ENCODE peak calls at places on chromosomes 1 and 21, in eight cellular contexts. X, P, M, Z, U, C, E and R are unnamed samples.

GRCh38 chr21:38228115-38228514 is 28.7 kb upstream of the KCNJ15 start:
- DNase-seq in X (no peak), P (no peak), M (no peak), Z (no peak), U (no peak), C (no peak), E (no peak), R (no peak)

GRCh38 chr21:14356771-14357170 is 26.2 kb downstream of the HSPA13 start:
- DNase-seq in X (no peak), P (no peak), M (no peak), Z (no peak), U (no peak), C (no peak), E (no peak), R (no peak)

GRCh38 chr1:117661027-117661426 is 55.2 kb downstream of the TENT5C start:
- DNase-seq in X (no peak), P (no peak), M (no peak), Z (no peak), U (no peak), C (no peak), E (no peak), R (no peak)

GRCh38 chr1:147833231-147833840 is 69.3 kb upstream of the GJA8 start:
- DNase-seq in X (no peak), P (no peak), M (no peak), Z (no peak), U (no peak), C (no peak), E (no peak), R (no peak)

GRCh38 chr21:35023396-35024070 is 25.6 kb downstream of the RUNX1 start:
- DNase-seq in X (no peak), P (no peak), M (no peak), Z (no peak), U (no peak), C (no peak), E (no peak), R (no peak)

GRCh38 chr1:208150810-208151458 is 93.2 kb downstream of the PLXNA2 start:
- DNase-seq in X (no peak), P (no peak), M (no peak), Z (no peak), U (no peak), C (no peak), E (no peak), R (peak)

GRCh38 chr1:113929750-113930498 is 800 bp downstream of the HIPK1 start:
- DNase-seq in X (peak), P (peak), M (peak), Z (peak), U (peak), C (no peak), E (peak), R (peak)

GRCh38 chr21:45453308-45453950 is 48.5 kb downstream of the COL18A1 start:
- DNase-seq in X (no peak), P (no peak), M (no peak), Z (no peak), U (no peak), C (no peak), E (no peak), R (no peak)

GRCh38 chr1:230350208-230350921 is 75.8 kb downstream of the PGBD5 start:
- DNase-seq in X (no peak), P (no peak), M (no peak), Z (peak), U (no peak), C (no peak), E (peak), R (no peak)

GRCh38 chr1:230568008-230568407 is 74.3 kb upstream of the COG2 start:
- DNase-seq in X (no peak), P (no peak), M (no peak), Z (no peak), U (no peak), C (no peak), E (peak), R (no peak)

GRCh38 chr1:225691377-225691776 is 38.5 kb upstream of the ENAH start:
- DNase-seq in X (no peak), P (no peak), M (no peak), Z (no peak), U (no peak), C (peak), E (peak), R (no peak)

GRCh38 chr1:111515291-111516007 is 12.0 kb upstream of the ADORA3 start:
- DNase-seq in X (peak), P (peak), M (no peak), Z (peak), U (peak), C (no peak), E (peak), R (peak)

GRCh38 chr1:82525378-82525777 is 724.6 kb downstream of the ADGRL2 start:
- DNase-seq in X (no peak), P (no peak), M (no peak), Z (no peak), U (no peak), C (no peak), E (no peak), R (no peak)

GRCh38 chr1:31579374-31579773 is 3.1 kb downstream of the TINAGL1 start:
- DNase-seq in X (no peak), P (no peak), M (no peak), Z (peak), U (peak), C (no peak), E (no peak), R (no peak)

DNA sequence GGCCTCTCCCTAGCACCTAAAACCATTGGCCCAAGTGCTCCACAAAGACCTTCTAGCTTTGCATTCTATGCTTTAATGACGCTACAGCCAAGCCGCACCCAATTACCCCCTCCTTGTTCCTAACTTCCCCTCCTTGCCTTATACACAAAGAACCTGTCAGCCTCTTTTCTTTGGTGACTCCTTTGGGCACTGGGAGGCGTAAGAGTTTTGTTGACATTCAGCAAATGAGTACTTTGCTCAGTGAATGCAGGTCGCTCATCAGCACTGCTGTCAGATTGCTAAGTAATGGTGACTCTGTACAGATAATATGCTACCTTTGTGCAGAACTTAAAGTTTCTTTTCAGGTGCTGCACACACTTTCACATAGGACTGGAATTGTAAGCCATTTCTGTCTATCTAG is 187.6 kb upstream of the FAM78B start:
- DNase-seq in X (no peak), P (no peak), M (no peak), Z (no peak), U (no peak), C (no peak), E (no peak), R (no peak)
- TF ChIP-seq CTCF in X (no peak), P (no peak), M (no peak), Z (no peak), U (no peak), C (no peak), E (no peak), R (no peak)

GRCh38 chr1:2867861-2868260 is 66.4 kb upstream of the TTC34 start:
- DNase-seq in X (no peak), P (no peak), M (no peak), Z (no peak), U (no peak), C (no peak), E (no peak), R (no peak)
- TF ChIP-seq CTCF in X (no peak), P (no peak), M (no peak), Z (no peak), U (no peak), C (no peak), E (no peak), R (no peak)

GRCh38 chr1:234874291-234875288 is 254.0 kb downstream of the TOMM20 start:
- DNase-seq in X (no peak), P (no peak), M (no peak), Z (no peak), U (no peak), C (no peak), E (no peak), R (no peak)
- TF ChIP-seq CTCF in X (no peak), P (no peak), M (no peak), Z (no peak), U (no peak), C (no peak), E (no peak), R (no peak)

DNA sequence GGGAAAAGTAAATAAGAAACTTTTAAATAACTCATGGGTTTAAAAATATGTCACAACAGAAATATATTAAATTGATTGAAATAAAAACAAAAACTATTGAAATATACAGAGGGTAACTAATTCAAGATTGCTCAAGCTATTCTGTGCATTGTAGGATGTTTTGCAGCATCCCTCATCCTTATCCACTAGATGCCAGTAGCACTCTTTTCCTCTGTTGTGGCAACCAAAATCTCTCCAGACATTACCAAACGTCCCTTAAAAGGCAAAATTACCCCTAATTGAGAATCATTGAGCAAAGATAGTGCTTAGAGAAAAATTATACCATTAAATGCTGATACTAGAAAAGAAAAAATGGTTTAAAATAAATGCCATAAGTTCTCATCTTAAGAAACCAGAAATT is 682.6 kb downstream of the RWDD3 start:
- DNase-seq in X (no peak), P (no peak), M (no peak), Z (no peak), U (no peak), C (no peak), E (peak), R (no peak)
- TF ChIP-seq CTCF in X (no peak), P (no peak), M (no peak), Z (no peak), U (no peak), C (peak), E (peak), R (no peak)

GRCh38 chr1:76546354-76546933 is 320.8 kb upstream of the ST6GALNAC5 start:
- DNase-seq in X (no peak), P (no peak), M (no peak), Z (no peak), U (no peak), C (no peak), E (no peak), R (no peak)

GRCh38 chr1:76543495-76543894 is 323.8 kb upstream of the ST6GALNAC5 start:
- DNase-seq in X (no peak), P (no peak), M (no peak), Z (no peak), U (no peak), C (no peak), E (no peak), R (no peak)

GRCh38 chr1:76547916-76548315 is 319.4 kb upstream of the ST6GALNAC5 start:
- DNase-seq in X (no peak), P (no peak), M (no peak), Z (no peak), U (no peak), C (no peak), E (no peak), R (no peak)
- TF ChIP-seq CTCF in X (no peak), P (no peak), M (no peak), Z (no peak), U (no peak), C (peak), E (no peak), R (no peak)

GRCh38 chr1:92820024-92820423 is 11.8 kb upstream of the RPL5 start:
- DNase-seq in X (peak), P (no peak), M (no peak), Z (no peak), U (no peak), C (no peak), E (peak), R (no peak)
- TF ChIP-seq CTCF in X (no peak), P (no peak), M (no peak), Z (no peak), U (no peak), C (no peak), E (no peak), R (no peak)

DNA sequence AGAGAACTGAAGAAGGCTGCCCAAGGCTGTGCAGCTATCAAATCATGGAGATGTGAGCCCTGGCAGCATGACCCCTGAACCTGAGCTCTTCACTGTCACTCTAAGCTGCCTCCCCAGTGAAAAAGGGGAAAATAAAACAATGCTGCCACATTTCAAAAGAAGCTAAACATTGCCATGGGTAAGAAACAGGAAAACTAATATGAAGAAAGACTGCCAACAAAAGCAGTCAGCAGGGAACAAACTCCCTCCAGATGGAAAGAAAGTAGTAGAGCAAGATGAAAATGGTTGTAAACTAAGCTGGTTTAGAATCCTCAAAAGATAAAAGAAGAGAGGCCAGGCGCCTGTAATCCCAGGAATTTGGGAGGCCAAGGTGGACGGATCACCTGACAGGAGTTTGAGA is 36.2 kb upstream of the CSF1 start:
- DNase-seq in X (no peak), P (no peak), M (no peak), Z (no peak), U (no peak), C (no peak), E (no peak), R (no peak)
- TF ChIP-seq CTCF in X (no peak), P (no peak), M (no peak), Z (no peak), U (no peak), C (no peak), E (no peak), R (no peak)

DNA sequence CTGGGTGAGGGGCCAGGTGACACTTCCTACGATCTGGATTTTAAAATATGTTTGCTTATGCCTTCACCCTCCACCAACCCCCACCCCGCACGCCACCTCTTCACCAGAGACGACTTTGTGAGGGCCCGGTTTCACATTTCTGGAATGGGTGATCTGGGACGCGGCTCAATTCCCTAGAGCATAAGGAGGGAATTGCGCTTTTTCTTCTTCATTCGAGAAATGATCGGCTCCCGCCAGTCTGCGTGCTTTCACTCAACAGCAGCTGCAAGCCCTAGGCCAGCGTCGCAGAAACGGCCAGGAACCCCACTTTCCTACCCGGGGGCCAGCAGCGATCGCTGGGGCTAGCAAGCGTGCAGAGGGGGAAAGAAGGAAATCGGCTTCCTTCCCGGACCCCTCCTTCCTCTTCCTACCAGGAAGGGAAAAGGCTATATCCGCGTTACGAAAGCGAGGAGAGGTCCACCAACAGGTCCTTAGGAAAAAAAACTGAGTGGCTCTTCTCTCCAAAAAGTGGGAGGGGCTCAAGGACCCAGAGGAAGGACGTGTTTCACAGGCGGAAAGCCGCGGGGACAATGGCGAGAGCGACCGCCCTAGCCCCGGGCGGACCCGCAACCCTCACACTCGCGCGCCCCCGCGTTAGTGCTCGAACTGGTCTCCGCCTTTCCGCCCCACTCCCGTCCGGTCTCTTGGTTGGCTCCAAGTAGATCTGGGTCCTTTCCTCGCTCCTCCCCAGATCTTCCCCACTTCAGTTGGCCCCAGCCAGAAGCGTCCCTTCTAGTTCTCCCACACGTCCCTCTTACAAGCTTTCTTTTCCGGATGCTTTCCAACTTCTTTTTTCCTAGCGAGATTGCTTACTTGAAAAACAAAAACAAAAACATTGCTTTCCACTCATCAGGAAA is 1.1 kb upstream of the ADAMTS1 start:
- DNase-seq in X (peak), P (peak), M (no peak), Z (peak), U (peak), C (no peak), E (peak), R (peak)
- TF ChIP-seq CTCF in X (peak), P (peak), M (no peak), Z (peak), U (no peak), C (peak), E (peak), R (peak)